ENCODE peak calls at places on chromosomes 6 and 20, in seven cellular contexts. One of them, this sample, is unnamed.
A peak's percentile ranks its signal among the peaks of the same experiment; 100 is the strongest.

GRCh38 chr6:136532030-136532429 is 18.2 kb downstream of the MAP7 start:
- DNase-seq in vagina: no peak
- DNase-seq in prostate gland: no peak
- DNase-seq in right lobe of liver: no peak
- DNase-seq in suprapubic skin: no peak
- DNase-seq in adrenal gland: no peak
- DNase-seq in IMR-90: no peak
- DNase-seq in this sample: no peak

GRCh38 chr6:43912598-43913387 is 142.8 kb downstream of the VEGFA start:
- DNase-seq in vagina: no peak
- DNase-seq in prostate gland: no peak
- DNase-seq in right lobe of liver: peak; percentile 89
- DNase-seq in suprapubic skin: no peak
- DNase-seq in adrenal gland: no peak
- DNase-seq in IMR-90: no peak
- DNase-seq in this sample: no peak

GRCh38 chr6:146543940-146544661 is 468 bp downstream of the RAB32 start:
- DNase-seq in vagina: no peak
- DNase-seq in prostate gland: peak; percentile 11
- DNase-seq in right lobe of liver: peak; percentile 90
- DNase-seq in suprapubic skin: peak; percentile 84
- DNase-seq in adrenal gland: peak; percentile 56
- DNase-seq in IMR-90: peak; percentile 38
- DNase-seq in this sample: peak; percentile 49

GRCh38 chr20:53800883-53801604 is 207.4 kb upstream of the ZNF217 start:
- DNase-seq in vagina: no peak
- DNase-seq in prostate gland: no peak
- DNase-seq in right lobe of liver: no peak
- DNase-seq in suprapubic skin: no peak
- DNase-seq in adrenal gland: no peak
- DNase-seq in IMR-90: no peak
- DNase-seq in this sample: peak; percentile 44

GRCh38 chr20:18992418-18992817 is 178.8 kb downstream of the SCP2D1 start:
- DNase-seq in vagina: no peak
- DNase-seq in prostate gland: no peak
- DNase-seq in right lobe of liver: no peak
- DNase-seq in suprapubic skin: no peak
- DNase-seq in adrenal gland: no peak
- DNase-seq in IMR-90: no peak
- DNase-seq in this sample: no peak

GRCh38 chr6:21739838-21740237 is 146.3 kb downstream of the SOX4 start:
- DNase-seq in vagina: no peak
- DNase-seq in prostate gland: no peak
- DNase-seq in right lobe of liver: no peak
- DNase-seq in suprapubic skin: no peak
- DNase-seq in adrenal gland: no peak
- DNase-seq in IMR-90: no peak
- DNase-seq in this sample: no peak

GRCh38 chr6:34598725-34599124 is 42.6 kb upstream of the SPDEF start:
- DNase-seq in vagina: no peak
- DNase-seq in prostate gland: peak; percentile 87
- DNase-seq in right lobe of liver: no peak
- DNase-seq in suprapubic skin: no peak
- DNase-seq in adrenal gland: no peak
- DNase-seq in IMR-90: peak; percentile 19
- DNase-seq in this sample: no peak

GRCh38 chr6:54286141-54286540 is 22.1 kb upstream of the TINAG start:
- DNase-seq in vagina: no peak
- DNase-seq in prostate gland: no peak
- DNase-seq in right lobe of liver: no peak
- DNase-seq in suprapubic skin: no peak
- DNase-seq in adrenal gland: no peak
- DNase-seq in IMR-90: no peak
- DNase-seq in this sample: no peak

GRCh38 chr6:126100386-126100785 is 114.0 kb downstream of the TRMT11 start:
- DNase-seq in vagina: no peak
- DNase-seq in prostate gland: no peak
- DNase-seq in right lobe of liver: no peak
- DNase-seq in suprapubic skin: no peak
- DNase-seq in adrenal gland: no peak
- DNase-seq in IMR-90: no peak
- DNase-seq in this sample: no peak

GRCh38 chr6:3457710-3458605 is 1.1 kb upstream of the SLC22A23 start:
- DNase-seq in vagina: no peak
- DNase-seq in prostate gland: peak; percentile 77
- DNase-seq in right lobe of liver: peak; percentile 69
- DNase-seq in suprapubic skin: no peak
- DNase-seq in adrenal gland: peak; percentile 34
- DNase-seq in IMR-90: no peak
- DNase-seq in this sample: peak; percentile 77

GRCh38 chr20:1491281-1491840 is at the start of gene SIRPB2:
- DNase-seq in vagina: no peak
- DNase-seq in prostate gland: no peak
- DNase-seq in right lobe of liver: peak; percentile 75
- DNase-seq in suprapubic skin: no peak
- DNase-seq in adrenal gland: peak; percentile 61
- DNase-seq in IMR-90: no peak
- DNase-seq in this sample: no peak

GRCh38 chr6:164396071-164397047 is 913.0 kb downstream of the C6orf118 start:
- DNase-seq in vagina: no peak
- DNase-seq in prostate gland: no peak
- DNase-seq in right lobe of liver: no peak
- DNase-seq in suprapubic skin: no peak
- DNase-seq in adrenal gland: no peak
- DNase-seq in IMR-90: no peak
- DNase-seq in this sample: no peak

GRCh38 chr6:111625099-111625416 is 19.4 kb upstream of the TRAF3IP2 start:
- DNase-seq in vagina: no peak
- DNase-seq in prostate gland: no peak
- DNase-seq in right lobe of liver: no peak
- DNase-seq in suprapubic skin: no peak
- DNase-seq in adrenal gland: no peak
- DNase-seq in IMR-90: no peak
- DNase-seq in this sample: no peak

GRCh38 chr20:3677733-3678132 is 4.1 kb downstream of the ADAM33 start:
- DNase-seq in vagina: no peak
- DNase-seq in prostate gland: no peak
- DNase-seq in right lobe of liver: no peak
- DNase-seq in suprapubic skin: no peak
- DNase-seq in adrenal gland: no peak
- DNase-seq in IMR-90: peak; percentile 13
- DNase-seq in this sample: no peak

GRCh38 chr6:168182908-168183612 is 104.0 kb upstream of the FRMD1 start:
- DNase-seq in vagina: peak; percentile 55
- DNase-seq in prostate gland: no peak
- DNase-seq in right lobe of liver: no peak
- DNase-seq in suprapubic skin: peak; percentile 38
- DNase-seq in adrenal gland: no peak
- DNase-seq in IMR-90: no peak
- DNase-seq in this sample: no peak

GRCh38 chr6:109561844-109562243 is 78.8 kb upstream of the ZBTB24 start:
- DNase-seq in vagina: no peak
- DNase-seq in prostate gland: no peak
- DNase-seq in right lobe of liver: no peak
- DNase-seq in suprapubic skin: no peak
- DNase-seq in adrenal gland: no peak
- DNase-seq in IMR-90: no peak
- DNase-seq in this sample: no peak

GRCh38 chr6:131982740-131983259 is 31.6 kb upstream of the CCN2 start:
- DNase-seq in vagina: no peak
- DNase-seq in prostate gland: no peak
- DNase-seq in right lobe of liver: no peak
- DNase-seq in suprapubic skin: no peak
- DNase-seq in adrenal gland: no peak
- DNase-seq in IMR-90: peak; percentile 88
- DNase-seq in this sample: no peak

GRCh38 chr20:50567860-50568548 is 57.8 kb downstream of the PTPN1 start:
- DNase-seq in vagina: no peak
- DNase-seq in prostate gland: no peak
- DNase-seq in right lobe of liver: no peak
- DNase-seq in suprapubic skin: peak; percentile 63
- DNase-seq in adrenal gland: no peak
- DNase-seq in IMR-90: no peak
- DNase-seq in this sample: no peak

GRCh38 chr6:123000244-123000770 is 4.3 kb downstream of the CLVS2 start:
- DNase-seq in vagina: no peak
- DNase-seq in prostate gland: no peak
- DNase-seq in right lobe of liver: no peak
- DNase-seq in suprapubic skin: no peak
- DNase-seq in adrenal gland: no peak
- DNase-seq in IMR-90: no peak
- DNase-seq in this sample: no peak

GRCh38 chr6:69294407-69294806 is 502.4 kb downstream of the LMBRD1 start:
- DNase-seq in vagina: no peak
- DNase-seq in prostate gland: no peak
- DNase-seq in right lobe of liver: no peak
- DNase-seq in suprapubic skin: no peak
- DNase-seq in adrenal gland: no peak
- DNase-seq in IMR-90: no peak
- DNase-seq in this sample: no peak

GRCh38 chr6:68572525-68572924 is 62.6 kb upstream of the ADGRB3 start:
- DNase-seq in vagina: no peak
- DNase-seq in prostate gland: no peak
- DNase-seq in right lobe of liver: no peak
- DNase-seq in suprapubic skin: no peak
- DNase-seq in adrenal gland: no peak
- DNase-seq in IMR-90: no peak
- DNase-seq in this sample: no peak

GRCh38 chr6:3687847-3688246 is 63.7 kb downstream of the PXDC1 start:
- DNase-seq in vagina: no peak
- DNase-seq in prostate gland: no peak
- DNase-seq in right lobe of liver: no peak
- DNase-seq in suprapubic skin: no peak
- DNase-seq in adrenal gland: no peak
- DNase-seq in IMR-90: no peak
- DNase-seq in this sample: no peak

GRCh38 chr20:25601659-25602058 is 16.3 kb upstream of the NINL start:
- DNase-seq in vagina: no peak
- DNase-seq in prostate gland: no peak
- DNase-seq in right lobe of liver: no peak
- DNase-seq in suprapubic skin: peak; percentile 28
- DNase-seq in adrenal gland: no peak
- DNase-seq in IMR-90: no peak
- DNase-seq in this sample: no peak

GRCh38 chr20:25606094-25606640 is 17.6 kb downstream of the NANP start:
- DNase-seq in vagina: no peak
- DNase-seq in prostate gland: no peak
- DNase-seq in right lobe of liver: no peak
- DNase-seq in suprapubic skin: no peak
- DNase-seq in adrenal gland: no peak
- DNase-seq in IMR-90: no peak
- DNase-seq in this sample: no peak

GRCh38 chr20:25605146-25605545 is 18.7 kb downstream of the NANP start:
- DNase-seq in vagina: no peak
- DNase-seq in prostate gland: no peak
- DNase-seq in right lobe of liver: no peak
- DNase-seq in suprapubic skin: no peak
- DNase-seq in adrenal gland: no peak
- DNase-seq in IMR-90: no peak
- DNase-seq in this sample: no peak

GRCh38 chr20:25604611-25605010 is 19.2 kb downstream of the NANP start:
- DNase-seq in vagina: no peak
- DNase-seq in prostate gland: no peak
- DNase-seq in right lobe of liver: no peak
- DNase-seq in suprapubic skin: no peak
- DNase-seq in adrenal gland: no peak
- DNase-seq in IMR-90: no peak
- DNase-seq in this sample: no peak

GRCh38 chr20:25600632-25601031 is 15.3 kb upstream of the NINL start:
- DNase-seq in vagina: no peak
- DNase-seq in prostate gland: no peak
- DNase-seq in right lobe of liver: no peak
- DNase-seq in suprapubic skin: no peak
- DNase-seq in adrenal gland: no peak
- DNase-seq in IMR-90: no peak
- DNase-seq in this sample: no peak
- TF ChIP-seq POLR2A in vagina: no peak
- TF ChIP-seq POLR2A in prostate gland: no peak
- TF ChIP-seq POLR2A in right lobe of liver: no peak
- TF ChIP-seq POLR2A in suprapubic skin: no peak
- TF ChIP-seq POLR2A in adrenal gland: no peak
- TF ChIP-seq POLR2A in IMR-90: no peak
- TF ChIP-seq POLR2A in this sample: no peak

GRCh38 chr6:139173172-139173571 is 38.3 kb downstream of the HECA start:
- DNase-seq in vagina: no peak
- DNase-seq in prostate gland: no peak
- DNase-seq in right lobe of liver: no peak
- DNase-seq in suprapubic skin: no peak
- DNase-seq in adrenal gland: no peak
- DNase-seq in IMR-90: peak; percentile 5
- DNase-seq in this sample: no peak
- H3K4me1 ChIP-seq in vagina: no peaks in the 10 kb centered on the region
- H3K4me1 ChIP-seq in prostate gland: no peaks in the 10 kb centered on the region
- H3K4me1 ChIP-seq in right lobe of liver: no peaks in the 10 kb centered on the region
- H3K4me1 ChIP-seq in suprapubic skin: no peaks in the 10 kb centered on the region
- H3K4me1 ChIP-seq in adrenal gland: no peaks in the 10 kb centered on the region
- H3K4me1 ChIP-seq in IMR-90: no peaks in the 10 kb centered on the region
- H3K4me1 ChIP-seq in this sample: no peaks in the 10 kb centered on the region

GRCh38 chr20:38435555-38435939 is 419 bp upstream of the SNHG17 start:
- DNase-seq in vagina: no peak
- DNase-seq in prostate gland: no peak
- DNase-seq in right lobe of liver: no peak
- DNase-seq in suprapubic skin: no peak
- DNase-seq in adrenal gland: no peak
- DNase-seq in IMR-90: peak; percentile 75
- DNase-seq in this sample: no peak
- H3K27ac ChIP-seq in vagina: no peak overlapping the region
- H3K27ac ChIP-seq in prostate gland: no peak overlapping the region
- H3K27ac ChIP-seq in right lobe of liver: no peak overlapping the region
- H3K27ac ChIP-seq in suprapubic skin: no peak overlapping the region
- H3K27ac ChIP-seq in adrenal gland: no peak overlapping the region
- H3K27ac ChIP-seq in IMR-90: no peak overlapping the region
- H3K27ac ChIP-seq in this sample: peak overlapping the region; percentile 87

GRCh38 chr20:46406200-46406985 is at the start of gene ELMO2:
- DNase-seq in vagina: peak; percentile 96
- DNase-seq in prostate gland: peak; percentile 99
- DNase-seq in right lobe of liver: peak; percentile 98
- DNase-seq in suprapubic skin: peak; percentile 99
- DNase-seq in adrenal gland: peak; percentile 99
- DNase-seq in IMR-90: peak; percentile 95
- DNase-seq in this sample: peak; percentile 99
- TF ChIP-seq POLR2A in vagina: peak; percentile 68
- TF ChIP-seq POLR2A in prostate gland: peak; percentile 69
- TF ChIP-seq POLR2A in right lobe of liver: peak; percentile 77
- TF ChIP-seq POLR2A in suprapubic skin: peak; percentile 21
- TF ChIP-seq POLR2A in adrenal gland: peak; percentile 24
- TF ChIP-seq POLR2A in IMR-90: no peak
- TF ChIP-seq POLR2A in this sample: no peak

GRCh38 chr6:14001329-14002012 is 76.7 kb downstream of the RNF182 start:
- DNase-seq in vagina: no peak
- DNase-seq in prostate gland: no peak
- DNase-seq in right lobe of liver: no peak
- DNase-seq in suprapubic skin: no peak
- DNase-seq in adrenal gland: no peak
- DNase-seq in IMR-90: peak; percentile 99
- DNase-seq in this sample: no peak
- H3K4me1 ChIP-seq in vagina: no peaks in the 10 kb centered on the region
- H3K4me1 ChIP-seq in prostate gland: no peaks in the 10 kb centered on the region
- H3K4me1 ChIP-seq in right lobe of liver: no peaks in the 10 kb centered on the region
- H3K4me1 ChIP-seq in suprapubic skin: peaks cover 3% of the 10 kb centered on the region
- H3K4me1 ChIP-seq in adrenal gland: no peaks in the 10 kb centered on the region
- H3K4me1 ChIP-seq in IMR-90: peaks cover 2% of the 10 kb centered on the region
- H3K4me1 ChIP-seq in this sample: no peaks in the 10 kb centered on the region

This sample was measured in stomach.